ENCODE peak calls at places on chromosome 2, in four cellular contexts. K is cardiac muscle cell, N is H1, W is fibroblast of lung. J is an unnamed sample. For H3K4me1, the result is how much of the 10 kb centered on the place peaks cover.

GRCh38 chr2:54569745-54570296 is 113.7 kb downstream of the SPTBN1 start:
- DNase-seq in K (no peak), N (no peak), W (no peak), J (peak)

GRCh38 chr2:157168501-157168900 is 89.0 kb upstream of the GALNT5 start:
- DNase-seq in K (no peak), N (no peak), W (peak), J (no peak)

GRCh38 chr2:38574278-38574677 is 28.4 kb downstream of the HNRNPLL start:
- DNase-seq in K (no peak), N (no peak), W (no peak), J (no peak)

GRCh38 chr2:46737577-46737976 is 178.0 kb downstream of the MCFD2 start:
- DNase-seq in K (no peak), N (no peak), W (peak), J (no peak)

GRCh38 chr2:36432479-36432878 is 76.9 kb downstream of the CRIM1 start:
- DNase-seq in K (no peak), N (no peak), W (no peak), J (peak)

GRCh38 chr2:9142551-9143263 is 63.9 kb upstream of the ASAP2 start:
- DNase-seq in K (peak), N (peak), W (peak), J (peak)

GRCh38 chr2:237962432-237963084 is 4.3 kb upstream of the UBE2F start:
- DNase-seq in K (no peak), N (no peak), W (no peak), J (no peak)

GRCh38 chr2:213157242-213157641 is 5.8 kb upstream of the IKZF2 start:
- DNase-seq in K (no peak), N (no peak), W (no peak), J (no peak)

GRCh38 chr2:189304360-189304759 is 124.8 kb upstream of the COL5A2 start:
- DNase-seq in K (no peak), N (no peak), W (no peak), J (no peak)

GRCh38 chr2:160388464-160389263 is 104.9 kb downstream of the RBMS1 start:
- DNase-seq in K (no peak), N (no peak), W (no peak), J (peak)

GRCh38 chr2:1835581-1836201 is 91.4 kb upstream of the PXDN start:
- DNase-seq in K (no peak), N (no peak), W (no peak), J (no peak)

GRCh38 chr2:147792966-147793617 is 51.7 kb upstream of the ACVR2A start:
- DNase-seq in K (peak), N (no peak), W (peak), J (peak)

GRCh38 chr2:136448435-136448834 is 316.9 kb upstream of the THSD7B start:
- DNase-seq in K (no peak), N (no peak), W (no peak), J (no peak)

GRCh38 chr2:232385660-232386489 is 7.3 kb downstream of the ALPP start:
- DNase-seq in K (peak), N (no peak), W (peak), J (peak)

GRCh38 chr2:30267161-30267568 is 35.8 kb downstream of the LBH start:
- DNase-seq in K (no peak), N (no peak), W (no peak), J (no peak)

DNA sequence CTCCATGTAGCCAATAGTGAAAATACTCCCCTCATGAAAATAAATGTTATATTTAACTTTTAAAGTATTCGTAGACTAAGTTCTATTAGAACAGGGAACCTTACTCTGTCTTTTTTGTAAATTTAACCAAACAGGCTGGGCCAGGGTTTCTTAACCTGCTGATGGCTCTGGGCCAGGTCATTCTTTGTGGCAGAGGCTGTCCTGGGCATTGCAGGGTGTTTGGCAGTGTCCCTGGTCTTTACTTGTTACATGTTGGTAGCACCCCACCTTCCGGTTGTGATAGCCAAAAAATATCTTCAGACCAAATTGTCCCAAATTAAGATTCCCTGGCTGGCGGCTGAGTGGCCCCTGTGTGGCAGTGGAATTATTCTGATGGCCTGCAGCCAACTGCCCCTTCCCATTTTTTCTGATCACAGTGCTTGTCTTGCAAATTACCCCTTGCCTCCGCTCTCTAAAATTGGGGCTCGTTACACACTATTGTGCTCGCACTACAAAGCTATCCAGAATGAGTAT is 216.7 kb downstream of the SH3RF3 start:
- DNase-seq in K (no peak), N (no peak), W (no peak), J (no peak)
- H3K4me1 ChIP-seq in K (under half), N (under half), W (under half), J (under half)

DNA sequence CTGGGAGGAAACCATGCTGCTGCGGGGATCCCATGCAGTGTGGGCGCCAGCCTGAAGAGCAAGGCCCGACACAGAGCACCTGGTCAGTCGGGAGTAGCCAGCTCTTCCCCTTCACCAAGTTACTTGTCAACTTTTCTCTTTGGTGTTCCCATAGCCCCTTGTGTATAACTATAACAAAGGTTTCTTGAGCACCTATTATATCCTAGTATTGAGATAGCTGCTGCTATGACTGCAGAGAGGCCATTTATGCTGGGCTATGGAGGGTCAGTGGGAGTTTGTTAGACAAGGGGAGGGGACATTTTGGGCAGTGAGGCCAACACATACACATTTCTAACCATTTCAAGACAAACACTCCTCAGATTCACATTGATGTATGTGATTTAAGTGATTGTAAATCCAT is 10.8 kb downstream of the HK2 start:
- DNase-seq in K (no peak), N (no peak), W (no peak), J (no peak)
- H3K4me1 ChIP-seq in K (half or more), N (under half), W (under half), J (under half)

DNA sequence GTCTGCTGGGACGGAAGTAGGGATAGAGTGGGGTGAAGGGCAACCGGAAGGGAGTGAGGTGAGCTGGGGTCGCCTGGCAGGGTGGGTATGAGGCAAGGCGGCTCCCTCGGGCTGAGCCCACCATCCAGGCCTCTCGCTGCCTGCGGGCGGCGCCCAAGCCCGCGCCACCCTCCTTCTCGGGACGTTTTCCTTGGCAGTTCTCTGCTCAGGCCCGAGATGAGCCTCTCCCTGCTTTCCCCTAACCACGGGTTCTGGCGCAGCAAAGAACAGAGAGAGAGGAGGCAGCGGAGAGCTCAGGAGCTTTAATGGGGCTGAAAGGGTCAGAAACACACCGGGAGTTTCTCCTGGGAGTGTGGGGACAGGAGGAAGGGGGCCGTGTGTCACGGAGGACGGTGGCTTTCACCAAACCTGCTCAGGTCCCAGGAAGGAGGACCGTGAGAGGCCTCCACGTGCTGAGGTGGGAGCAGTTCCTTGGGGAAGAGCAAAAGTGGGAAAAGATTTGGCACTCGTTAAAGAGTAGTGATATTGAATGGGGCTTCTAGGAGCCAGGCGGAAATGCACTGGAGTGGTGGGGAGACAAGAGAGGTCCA is 4.1 kb downstream of the FEV start:
- DNase-seq in K (no peak), N (no peak), W (no peak), J (no peak)
- H3K4me1 ChIP-seq in K (under half), N (under half), W (under half), J (under half)

GRCh38 chr2:20539133-20539719 is 92.4 kb downstream of the RHOB start:
- DNase-seq in K (peak), N (no peak), W (peak), J (no peak)
- H3K4me1 ChIP-seq in K (under half), N (under half), W (under half), J (under half)

GRCh38 chr2:234451852-234452625 is 44.8 kb downstream of the ARL4C start:
- DNase-seq in K (peak), N (no peak), W (peak), J (no peak)
- H3K4me1 ChIP-seq in K (under half), N (under half), W (under half), J (half or more)

DNA sequence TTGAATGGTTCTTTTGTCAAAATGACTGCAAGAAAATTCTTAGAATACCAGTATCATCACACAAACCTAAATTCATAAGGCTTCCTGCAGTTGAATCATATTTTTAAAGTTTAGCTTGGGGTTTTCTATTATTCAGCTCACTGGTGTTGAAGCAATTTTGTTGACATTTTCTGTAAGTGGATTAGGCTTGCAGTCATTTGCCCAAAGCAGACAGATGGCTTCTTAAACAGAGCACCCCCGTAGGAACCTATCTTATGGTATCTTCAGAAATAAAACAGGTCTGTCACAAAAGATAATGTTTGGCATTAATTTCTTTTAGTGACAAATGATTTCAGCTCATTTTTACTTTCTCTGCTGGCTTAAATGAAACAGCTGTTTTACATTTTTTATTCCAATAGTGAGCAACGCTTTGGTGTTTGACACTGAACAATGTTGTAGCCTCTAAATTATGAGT is 331.1 kb downstream of the PLCL1 start:
- DNase-seq in K (peak), N (no peak), W (no peak), J (no peak)
- H3K4me1 ChIP-seq in K (under half), N (under half), W (under half), J (under half)

GRCh38 chr2:113711857-113712256 is 44.6 kb downstream of the SLC35F5 start:
- DNase-seq in K (no peak), N (no peak), W (no peak), J (no peak)

GRCh38 chr2:113707106-113707505 is 49.3 kb downstream of the SLC35F5 start:
- DNase-seq in K (peak), N (no peak), W (peak), J (no peak)

GRCh38 chr2:113709022-113709421 is 47.4 kb downstream of the SLC35F5 start:
- DNase-seq in K (no peak), N (no peak), W (no peak), J (no peak)

GRCh38 chr2:113716291-113716690 is 40.2 kb downstream of the SLC35F5 start:
- DNase-seq in K (peak), N (no peak), W (peak), J (no peak)

GRCh38 chr2:113712941-113713340 is 43.5 kb downstream of the SLC35F5 start:
- DNase-seq in K (no peak), N (no peak), W (no peak), J (no peak)
- H3K4me1 ChIP-seq in K (under half), N (under half), W (under half), J (under half)

DNA sequence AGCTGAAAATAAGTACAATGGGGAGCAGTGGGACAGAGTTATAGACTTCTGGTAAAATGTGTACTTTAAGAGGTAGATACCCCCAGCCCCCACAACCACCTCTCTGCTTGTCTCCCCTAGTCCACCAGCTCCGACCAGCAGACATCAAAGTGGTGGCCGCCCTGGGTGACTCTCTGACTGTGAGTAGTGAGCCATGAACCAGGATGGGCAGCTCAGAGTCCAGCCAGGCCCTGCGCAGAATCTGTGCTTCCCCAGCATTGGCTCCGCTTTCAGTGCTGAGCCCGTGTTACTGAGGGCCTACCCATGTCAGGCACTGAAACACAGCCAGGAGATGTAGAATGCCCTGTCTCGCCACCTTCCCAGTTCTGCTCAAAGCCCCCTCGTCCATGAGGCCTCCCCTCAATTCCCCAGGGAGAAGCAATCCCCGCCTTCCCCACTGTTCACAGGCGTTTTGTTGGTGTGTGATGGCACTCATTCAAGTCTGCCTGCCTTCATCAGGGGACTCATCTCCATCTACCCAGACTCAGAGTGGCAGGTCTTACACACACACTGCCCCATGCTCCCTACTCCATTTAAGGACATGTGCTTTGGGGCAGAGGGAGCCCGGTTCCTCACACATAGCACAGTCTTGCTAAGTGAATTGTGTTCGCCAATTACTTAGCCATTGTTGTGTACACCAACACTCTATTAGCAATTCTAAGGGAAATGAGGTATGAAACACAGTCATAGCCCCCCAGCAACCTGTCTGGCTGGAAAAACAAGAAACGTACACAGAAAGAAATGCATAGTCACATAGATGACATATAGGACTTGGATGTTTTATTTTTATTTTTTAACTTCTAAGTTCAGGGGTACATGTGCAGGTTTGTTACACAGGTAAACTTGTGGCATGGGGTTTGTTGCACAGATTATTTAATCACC is 122.6 kb downstream of the PLB1 start:
- DNase-seq in K (no peak), N (no peak), W (no peak), J (no peak)
- H3K4me1 ChIP-seq in K (under half), N (under half), W (under half), J (under half)

DNA sequence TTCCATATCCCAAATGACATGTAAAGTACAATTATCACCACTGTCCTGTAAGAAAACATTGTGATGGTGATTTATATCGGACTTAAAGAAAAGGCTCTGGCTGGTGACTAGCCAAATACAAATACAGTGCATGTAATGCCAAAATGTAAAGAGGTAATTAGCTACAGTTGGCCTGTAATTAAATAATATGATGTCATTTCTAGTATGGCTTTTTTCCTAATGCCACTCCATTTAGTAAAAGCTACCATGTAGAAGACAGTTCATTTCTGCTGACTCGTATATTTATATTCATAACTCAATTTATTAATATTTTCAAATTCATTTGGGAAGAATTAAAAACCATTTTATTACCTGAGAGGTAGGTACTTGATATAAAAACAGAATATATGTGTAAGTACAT is 815.7 kb downstream of the ERBB4 start:
- DNase-seq in K (no peak), N (no peak), W (no peak), J (no peak)
- H3K4me1 ChIP-seq in K (under half), N (under half), W (under half), J (under half)

J was measured in neural progenitor cell.